ENCODE peak calls at places on chromosomes 7 and 10, in four cellular contexts. O is NB4, V is lower leg skin, J is A549. U is an unnamed sample.

GRCh38 chr7:2985866-2986265 is 57.8 kb downstream of the CARD11 start:
- DNase-seq in O (no peak), V (no peak), J (no peak), U (no peak)

GRCh38 chr10:93995598-93996271 is 2.0 kb downstream of the PLCE1 start:
- DNase-seq in O (no peak), V (no peak), J (no peak), U (no peak)

GRCh38 chr10:69632516-69633199 is 2.6 kb downstream of the FAM241B start:
- DNase-seq in O (no peak), V (no peak), J (no peak), U (peak; percentile 79)

GRCh38 chr7:149788300-149788851 is 15.0 kb upstream of the ZNF467 start:
- DNase-seq in O (no peak), V (no peak), J (no peak), U (no peak)

GRCh38 chr10:108052981-108053380 is 888.5 kb upstream of the SORCS1 start:
- DNase-seq in O (no peak), V (no peak), J (no peak), U (no peak)

GRCh38 chr10:70317272-70317942 is 33.6 kb upstream of the NPFFR1 start:
- DNase-seq in O (peak; percentile 56), V (no peak), J (no peak), U (no peak)

GRCh38 chr7:149280151-149280550 is 18.2 kb downstream of the ZNF783 start:
- DNase-seq in O (no peak), V (no peak), J (no peak), U (no peak)

GRCh38 chr10:43206391-43207235 is 60.3 kb downstream of the RASGEF1A start:
- DNase-seq in O (no peak), V (no peak), J (no peak), U (no peak)

GRCh38 chr7:66250711-66251110 is 45.6 kb downstream of the TPST1 start:
- DNase-seq in O (peak; percentile 9), V (no peak), J (peak; percentile 20), U (no peak)

GRCh38 chr10:22003111-22003963 is at the start of gene DNAJC1:
- DNase-seq in O (peak; percentile 92), V (peak; percentile 97), J (peak; percentile 91), U (peak; percentile 99)

DNA sequence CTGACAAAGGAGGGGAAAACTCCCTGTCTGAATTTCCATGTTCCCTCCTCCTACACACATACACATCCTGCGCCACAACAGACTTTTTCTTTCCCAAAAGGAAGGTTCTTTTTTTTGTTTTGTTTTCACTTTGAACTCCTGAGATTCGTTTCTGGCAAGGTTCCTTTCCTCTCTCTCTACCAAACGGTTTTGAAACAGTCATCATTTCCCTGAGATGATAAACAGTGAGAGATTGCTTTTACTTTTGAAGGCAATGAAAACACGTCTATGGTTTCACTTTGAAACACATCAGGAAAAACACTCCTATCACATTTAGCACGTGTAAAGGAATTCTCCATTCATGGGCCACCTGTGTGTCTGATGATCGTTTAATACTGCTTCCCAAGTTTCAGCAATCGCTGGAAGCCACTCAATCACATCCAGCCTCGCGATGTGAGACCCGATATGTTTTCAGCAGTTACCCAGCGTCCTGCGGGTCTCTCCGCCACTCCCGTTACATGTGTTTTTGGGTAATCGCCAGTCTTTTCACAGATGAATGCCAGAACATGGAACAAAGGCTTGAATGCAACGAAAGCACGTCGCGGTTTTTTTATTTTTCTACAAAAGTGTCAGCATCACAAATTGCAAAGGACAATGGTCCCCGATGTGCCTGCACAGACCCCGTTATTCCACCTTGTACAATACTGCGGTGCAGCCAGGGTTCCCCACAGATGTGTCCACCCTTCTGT is 62.8 kb upstream of the CUX1 start:
- DNase-seq in O (peak; percentile 58), V (no peak), J (peak; percentile 60), U (no peak)
- H3K4me3 ChIP-seq in O (peak overlapping the region; percentile 57), V (no peak overlapping the region), J (peak overlapping the region; percentile 40), U (peak overlapping the region; percentile 47)

DNA sequence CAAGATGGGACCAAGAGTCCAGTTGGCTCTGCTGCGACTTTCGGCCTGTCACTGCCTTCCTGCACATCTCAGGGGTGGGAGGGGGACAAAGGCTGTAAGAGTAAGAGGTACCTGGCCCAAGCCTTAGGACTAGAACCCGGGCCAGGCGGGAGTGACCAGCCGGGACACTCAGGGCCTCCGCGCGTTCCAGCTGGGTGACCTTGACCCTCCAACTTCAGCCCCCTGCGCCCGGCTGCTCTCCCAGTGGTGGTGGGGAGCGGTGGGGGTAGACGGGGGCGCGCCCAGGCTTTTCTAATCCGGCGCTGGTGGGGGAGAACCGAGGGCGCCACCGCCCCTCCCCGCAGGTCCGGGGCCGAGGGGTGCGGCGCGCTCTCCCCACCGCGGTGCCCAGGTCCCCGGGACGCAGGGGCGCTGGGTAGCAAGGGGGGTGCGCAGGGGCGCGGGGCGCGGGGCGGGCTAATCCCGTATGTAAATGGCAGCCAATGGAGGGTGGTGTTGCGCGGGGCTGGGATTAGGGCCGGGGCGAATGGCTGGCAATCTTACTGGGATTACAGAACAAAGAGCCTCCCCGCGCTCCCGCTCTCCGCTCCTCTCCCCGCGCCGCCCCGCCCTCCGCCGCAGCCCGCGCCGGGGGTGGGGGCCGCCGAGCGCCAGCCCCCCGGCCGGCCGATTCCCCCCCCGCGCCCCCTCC is at the start of gene GTF2IRD1:
- DNase-seq in O (peak; percentile 86), V (peak; percentile 68), J (peak; percentile 88), U (peak; percentile 93)
- TF ChIP-seq POLR2A in O (no peak), V (no peak), J (peak; percentile 5), U (no peak)

GRCh38 chr10:126972622-126973414 is 67.6 kb downstream of the DOCK1 start:
- DNase-seq in O (no peak), V (no peak), J (peak; percentile 58), U (no peak)
- H3K4me3 ChIP-seq in O (no peak overlapping the region), V (no peak overlapping the region), J (peak overlapping the region; percentile 26), U (no peak overlapping the region)

DNA sequence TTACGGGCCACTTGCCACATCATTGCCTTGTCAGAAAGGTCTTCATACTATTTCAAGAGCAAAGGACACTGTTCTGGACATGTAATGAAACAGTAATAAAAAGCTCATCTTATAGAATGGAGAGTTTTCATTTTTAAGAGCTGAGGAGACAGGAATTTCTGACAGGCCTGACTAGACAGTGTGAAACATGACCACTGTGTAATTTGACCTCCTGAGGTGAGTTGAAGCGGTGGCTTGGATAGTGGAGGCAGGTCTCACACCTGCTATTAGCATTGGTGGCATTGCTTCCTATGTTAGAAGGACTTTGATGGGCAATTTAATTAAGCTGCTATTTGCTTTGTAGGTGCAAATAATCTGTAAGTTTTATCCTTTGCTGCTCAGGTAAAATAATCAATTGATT is 4.0 kb upstream of the ASB4 start:
- DNase-seq in O (no peak), V (no peak), J (no peak), U (no peak)
- TF ChIP-seq POLR2A in O (no peak), V (no peak), J (no peak), U (no peak)

DNA sequence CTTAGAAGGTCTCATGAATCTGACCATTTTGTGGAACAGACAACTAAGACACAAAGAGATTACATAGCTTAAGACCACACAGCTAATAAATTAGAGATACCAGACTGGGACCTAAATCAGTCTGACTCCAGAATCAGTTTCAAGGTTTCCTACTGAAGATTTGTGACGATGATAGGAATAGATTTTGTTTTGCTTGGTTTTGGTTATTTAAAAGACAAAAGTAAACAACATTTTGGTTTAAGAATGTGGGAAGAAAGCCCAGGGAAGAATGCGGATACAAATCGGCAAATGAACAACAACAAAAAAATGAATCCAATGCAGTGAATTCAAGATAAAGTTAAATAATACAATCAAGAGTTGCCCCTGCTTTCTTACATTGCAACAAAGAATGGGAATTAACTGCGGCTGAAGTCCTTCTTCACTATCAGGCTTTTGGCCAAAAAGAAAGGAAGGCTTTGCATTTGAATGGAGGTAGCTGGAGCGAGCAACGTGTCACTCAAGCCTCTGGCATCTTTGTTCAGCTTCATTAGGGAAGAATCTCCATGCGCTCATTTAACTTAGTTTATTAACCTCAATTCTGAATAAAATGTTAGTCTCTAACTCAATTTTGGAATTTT is 210.8 kb downstream of the ADAM12 start:
- DNase-seq in O (no peak), V (no peak), J (no peak), U (no peak)
- H3K4me3 ChIP-seq in O (no peak overlapping the region), V (no peak overlapping the region), J (no peak overlapping the region), U (no peak overlapping the region)

GRCh38 chr7:87628780-87629569 is 777 bp downstream of the RUNDC3B start:
- DNase-seq in O (no peak), V (no peak), J (no peak), U (no peak)
- TF ChIP-seq POLR2A in O (no peak), V (no peak), J (no peak), U (no peak)

GRCh38 chr10:4998671-4999070 is 5.0 kb downstream of the AKR1C2 start:
- DNase-seq in O (no peak), V (no peak), J (no peak), U (no peak)

DNA sequence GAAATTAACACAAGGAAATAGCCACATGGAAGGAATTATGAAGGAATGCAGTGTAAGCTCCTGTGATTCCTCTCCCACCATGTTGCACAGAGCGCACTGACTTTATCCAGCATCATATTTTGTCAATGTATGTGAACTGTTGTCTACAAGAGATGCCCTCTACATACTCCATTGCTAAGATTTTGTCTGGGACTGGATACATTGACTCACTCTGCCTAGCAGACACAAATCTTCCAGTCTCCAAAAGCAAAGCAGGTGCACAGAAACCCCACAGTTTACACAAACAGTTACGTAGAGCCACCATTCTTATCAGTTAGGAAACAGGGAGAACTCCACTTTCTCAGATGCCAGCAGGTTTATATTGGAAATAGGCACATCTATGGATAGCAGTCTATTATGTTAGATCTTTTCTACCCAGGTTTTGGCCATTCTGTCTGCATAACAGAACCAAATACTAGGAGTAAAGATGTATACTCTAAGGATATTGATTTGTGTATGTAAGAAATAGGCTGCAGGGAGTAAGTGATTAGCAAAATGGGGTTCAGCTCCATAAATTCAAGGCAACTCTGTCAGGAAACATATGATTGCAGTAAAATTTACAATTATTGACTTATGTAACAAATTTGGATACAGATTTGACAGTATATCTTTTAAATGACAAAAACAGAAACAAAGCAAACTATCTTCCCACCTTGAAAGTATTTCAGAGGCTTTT is 1.5 kb downstream of the AKR1C2 start:
- DNase-seq in O (no peak), V (no peak), J (no peak), U (no peak)
- H3K4me3 ChIP-seq in O (no peak overlapping the region), V (no peak overlapping the region), J (peak overlapping the region; percentile 81), U (peak overlapping the region; percentile 19)

DNA sequence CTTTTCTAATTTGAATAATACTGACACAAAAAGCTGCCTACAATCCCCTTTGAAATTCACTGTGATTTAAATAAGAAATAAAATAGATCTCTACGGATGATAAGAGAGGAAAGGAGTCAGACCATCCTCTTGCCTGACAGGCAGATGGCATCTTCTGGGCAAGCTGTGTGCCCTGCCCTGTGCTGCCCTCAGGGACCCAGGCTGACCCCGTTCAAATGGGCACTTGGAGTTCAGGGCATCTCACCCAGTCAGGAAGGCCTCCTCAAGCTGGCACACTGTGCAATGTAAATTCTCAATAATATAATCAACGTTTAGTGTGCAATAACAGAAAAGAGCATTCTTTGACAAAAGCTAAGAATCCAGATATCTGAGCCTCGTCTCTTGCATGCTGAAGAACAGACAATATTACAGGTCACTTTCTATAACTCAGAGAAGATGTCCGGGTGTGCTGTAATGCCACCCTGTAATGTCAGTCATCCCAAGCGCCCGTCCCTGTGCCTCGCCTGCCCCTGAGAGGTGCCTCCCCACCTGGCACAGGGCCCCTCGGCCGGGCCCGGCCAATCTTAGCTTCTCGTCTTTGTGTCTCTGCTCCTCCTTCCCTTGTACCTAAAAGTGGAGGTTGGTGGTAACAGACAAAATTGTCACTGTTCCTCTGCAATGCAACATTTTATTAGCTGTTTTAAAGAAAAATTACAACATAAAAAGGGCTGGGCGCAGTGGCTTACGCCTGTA is 263.2 kb downstream of the COBL start:
- DNase-seq in O (no peak), V (no peak), J (no peak), U (peak; percentile 62)
- TF ChIP-seq POLR2A in O (no peak), V (no peak), J (no peak), U (no peak)

U was measured in esophagus muscularis mucosa.